ENCODE peak calls at places on chromosomes 11 and 22, in eight cellular contexts. T, E, W, B, C, K, Q and F are unnamed samples. For H3K4me1, the result is how much of the 10 kb centered on the place peaks cover.

GRCh38 chr22:28911777-28912669 is 28.7 kb downstream of the ZNRF3 start:
- DNase-seq in C (no peak), K (no peak), B (peak), W (peak), Q (no peak), T (no peak), E (no peak), F (no peak)

GRCh38 chr11:27998552-27998951 is 109.4 kb downstream of the KIF18A start:
- DNase-seq in T (no peak), C (no peak), W (no peak), B (no peak), Q (no peak), E (no peak), K (no peak), F (no peak)

GRCh38 chr11:76861490-76861953 is 804 bp downstream of the ACER3 start:
- DNase-seq in W (no peak), C (no peak), E (no peak), K (peak), T (peak), B (no peak), Q (no peak), F (no peak)

GRCh38 chr22:20253161-20253560 is 15.0 kb downstream of the RTN4R start:
- DNase-seq in W (no peak), E (no peak), T (no peak), B (no peak), C (no peak), Q (no peak), K (no peak), F (no peak)

GRCh38 chr11:117442869-117443239 is 115.2 kb downstream of the CEP164 start:
- DNase-seq in W (no peak), C (peak), T (no peak), Q (no peak), K (no peak), B (no peak), E (no peak), F (no peak)

GRCh38 chr11:2465201-2466068 is 20.6 kb downstream of the KCNQ1 start:
- DNase-seq in Q (no peak), C (no peak), B (no peak), K (no peak), W (no peak), T (no peak), E (peak), F (no peak)

GRCh38 chr11:132838621-132839020 is 693.7 kb downstream of the OPCML start:
- DNase-seq in Q (no peak), T (no peak), K (no peak), B (peak), E (no peak), C (no peak), W (peak), F (no peak)

GRCh38 chr11:17519486-17519885 is 24.7 kb downstream of the USH1C start:
- DNase-seq in E (no peak), T (no peak), C (no peak), Q (no peak), K (no peak), W (no peak), B (no peak), F (no peak)

GRCh38 chr11:83056204-83056603 is 15.5 kb downstream of the RAB30 start:
- DNase-seq in B (no peak), Q (no peak), K (no peak), C (no peak), T (no peak), W (no peak), E (no peak), F (no peak)

GRCh38 chr11:126162286-126163030 is 49.0 kb downstream of the RPUSD4 start:
- DNase-seq in Q (no peak), W (peak), C (no peak), E (no peak), K (no peak), T (no peak), B (no peak), F (no peak)

GRCh38 chr11:12461516-12461915 is 84.1 kb downstream of the PARVA start:
- DNase-seq in Q (no peak), K (no peak), W (no peak), C (no peak), B (no peak), E (no peak), T (no peak), F (no peak)

DNA sequence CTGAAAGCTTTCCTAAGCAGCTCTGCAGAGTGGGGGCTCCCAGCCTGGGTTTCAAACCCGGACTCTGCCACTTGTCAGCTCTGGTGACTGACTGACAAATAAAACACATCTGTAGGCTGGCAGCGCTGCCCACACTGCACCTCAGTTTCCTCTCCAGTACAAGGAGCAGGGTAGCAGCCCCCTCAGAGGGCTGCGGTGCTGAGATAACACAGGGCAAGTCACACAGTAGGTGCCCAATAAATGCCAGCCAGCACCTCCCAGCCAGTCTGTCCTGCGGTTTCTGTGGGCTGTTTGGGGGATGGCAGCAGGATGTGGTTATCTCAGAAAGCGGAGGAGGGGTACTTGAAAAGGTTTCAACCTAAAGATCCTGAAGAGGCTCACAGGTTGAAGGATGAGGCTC is 1.5 kb downstream of the SYT12 start:
- DNase-seq in C (no peak), B (peak), K (no peak), Q (no peak), T (no peak), W (no peak), E (no peak), F (no peak)
- H3K27ac ChIP-seq in C (no peak), B (no peak), K (no peak), Q (no peak), T (no peak), W (no peak), E (no peak), F (no peak)

GRCh38 chr11:96238563-96239166 is 104.3 kb downstream of the MAML2 start:
- DNase-seq in B (peak), C (no peak), T (no peak), W (peak), Q (no peak), K (no peak), E (no peak), F (no peak)
- H3K4me1 ChIP-seq in B (under half), C (under half), T (under half), W (under half), Q (under half), K (half or more), E (half or more), F (under half)

GRCh38 chr11:35033011-35033410 is 106.0 kb upstream of the CD44 start:
- DNase-seq in C (no peak), E (no peak), B (no peak), K (no peak), Q (no peak), T (no peak), W (no peak), F (no peak)
- H3K27ac ChIP-seq in C (no peak), E (no peak), B (no peak), K (no peak), Q (no peak), T (no peak), W (no peak), F (no peak)

GRCh38 chr11:62554377-62554776 is 7.8 kb upstream of the AHNAK start:
- DNase-seq in Q (no peak), B (no peak), W (no peak), K (peak), T (peak), E (peak), C (no peak), F (no peak)

GRCh38 chr11:62552465-62552782 is 5.8 kb upstream of the AHNAK start:
- DNase-seq in B (no peak), K (peak), C (no peak), Q (no peak), E (no peak), T (peak), W (peak), F (no peak)

GRCh38 chr11:62555464-62556092 is 9.0 kb upstream of the AHNAK start:
- DNase-seq in T (peak), C (no peak), B (peak), Q (peak), W (peak), E (peak), K (peak), F (peak)

GRCh38 chr11:62553839-62554361 is 7.3 kb upstream of the AHNAK start:
- DNase-seq in T (no peak), C (peak), Q (no peak), W (peak), E (no peak), K (no peak), B (peak), F (no peak)

DNA sequence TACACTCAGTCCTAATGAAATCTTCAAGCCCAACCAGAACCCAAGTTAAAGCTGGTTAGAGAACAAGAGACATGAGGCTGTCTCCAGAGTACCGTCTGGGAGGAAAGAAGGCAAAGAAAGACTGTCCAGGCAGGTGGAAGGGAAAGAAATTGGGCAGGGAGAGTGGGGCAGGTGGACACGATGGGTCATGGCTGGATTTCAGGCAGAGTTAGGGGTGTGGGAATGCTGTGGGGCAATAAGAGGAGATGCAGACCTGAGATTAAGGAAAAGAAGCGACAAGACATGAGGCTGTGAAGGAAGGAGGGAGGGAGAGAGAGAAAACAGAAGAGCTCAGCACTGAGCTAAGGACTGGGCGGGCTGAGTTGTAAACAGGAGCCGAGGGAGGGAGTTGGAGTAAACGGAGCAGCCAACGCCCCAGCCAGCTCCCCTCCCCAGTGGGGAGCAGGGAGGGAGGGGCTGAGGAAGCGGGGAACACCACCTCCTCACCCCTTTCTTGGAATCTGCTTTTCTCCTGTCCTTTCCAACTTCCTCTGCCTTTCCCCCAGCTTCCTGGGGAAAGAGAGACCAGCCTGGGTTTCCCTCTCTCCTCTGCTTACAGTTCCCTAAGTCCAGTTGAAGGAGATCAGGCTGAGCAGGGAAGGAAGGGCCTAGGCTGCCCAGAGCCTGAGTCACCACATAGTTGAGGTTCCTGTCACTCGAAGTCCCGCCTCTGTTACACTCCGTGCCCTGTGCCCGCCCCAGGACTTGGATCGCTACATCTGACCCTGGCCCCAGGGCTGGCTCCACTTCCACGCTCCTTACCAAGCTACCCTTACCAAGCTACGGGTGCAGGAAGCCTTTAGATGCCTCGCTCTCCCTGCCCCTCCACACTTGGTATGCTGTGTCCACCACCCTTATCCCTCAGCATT is 6.6 kb upstream of the AHNAK start:
- DNase-seq in C (peak), Q (peak), K (peak), E (peak), B (peak), W (peak), T (peak), F (peak)
- H3K4me1 ChIP-seq in C (half or more), Q (half or more), K (half or more), E (half or more), B (under half), W (under half), T (under half), F (under half)

DNA sequence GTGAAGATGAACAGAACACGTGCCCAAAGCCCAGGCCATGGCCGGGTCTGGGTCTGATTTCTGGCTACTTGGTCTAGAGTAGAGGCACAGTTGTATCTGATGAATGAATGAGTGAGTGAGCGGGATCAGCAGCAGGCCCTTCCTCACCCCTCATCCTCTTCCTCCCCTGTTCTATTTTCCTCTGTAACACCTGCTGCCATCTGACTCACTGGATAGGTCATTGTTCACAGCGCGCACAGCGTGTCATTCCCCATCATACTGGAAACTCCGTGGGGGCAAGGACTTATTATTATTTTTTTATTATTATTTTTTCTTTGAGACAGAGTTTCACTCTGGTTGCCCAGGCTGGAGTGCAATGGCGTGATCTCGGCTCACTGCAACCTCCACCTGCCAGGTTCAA is 13.9 kb downstream of the NCF4 start:
- DNase-seq in K (no peak), C (no peak), Q (no peak), T (no peak), E (no peak), W (no peak), B (no peak), F (no peak)
- H3K27ac ChIP-seq in K (no peak), C (no peak), Q (peak), T (no peak), E (no peak), W (no peak), B (no peak), F (peak)